ENCODE peak calls at places on chromosome 2, in five cellular contexts. A is K562, M is SK-N-SH, J is GM12878, V is HepG2. B is an unnamed sample.

GRCh38 chr2:25521665-25522387 is 151.6 kb downstream of the DTNB start:
- DNase-seq in A (peak; percentile 42), M (peak; percentile 66), J (peak; percentile 90), V (peak; percentile 72), B (no peak)

GRCh38 chr2:42372801-42373200 is 11.8 kb upstream of the COX7A2L start:
- DNase-seq in A (no peak), M (peak; percentile 50), J (no peak), V (no peak), B (no peak)

GRCh38 chr2:38097611-38098350 is 21.8 kb upstream of the CYP1B1 start:
- DNase-seq in A (no peak), M (no peak), J (no peak), V (no peak), B (no peak)

GRCh38 chr2:192741889-192742288 is 547.2 kb upstream of the TMEFF2 start:
- DNase-seq in A (no peak), M (peak; percentile 3), J (no peak), V (peak; percentile 29), B (no peak)

GRCh38 chr2:225740086-225740485 is 340.6 kb downstream of the NYAP2 start:
- DNase-seq in A (no peak), M (no peak), J (no peak), V (no peak), B (no peak)

GRCh38 chr2:12303181-12304030 is 413.3 kb upstream of the TRIB2 start:
- DNase-seq in A (no peak), M (no peak), J (no peak), V (no peak), B (no peak)

GRCh38 chr2:33441235-33441810 is 35.1 kb upstream of the RASGRP3 start:
- DNase-seq in A (peak; percentile 23), M (peak; percentile 56), J (no peak), V (peak; percentile 34), B (no peak)

GRCh38 chr2:230908094-230908594 is 16.9 kb downstream of the GPR55 start:
- DNase-seq in A (no peak), M (no peak), J (no peak), V (no peak), B (no peak)

GRCh38 chr2:53515435-53516332 is 251.9 kb upstream of the CHAC2 start:
- DNase-seq in A (no peak), M (no peak), J (no peak), V (no peak), B (no peak)

GRCh38 chr2:218992703-218993344 is 398 bp downstream of the CRYBA2 start:
- DNase-seq in A (no peak), M (peak; percentile 21), J (no peak), V (no peak), B (no peak)
- H3K27me3 ChIP-seq in A (peaks cover 36% of the 10 kb centered on the region), M (no peaks in the 10 kb centered on the region), J (peaks cover 27% of the 10 kb centered on the region), V (peaks cover 37% of the 10 kb centered on the region), B (peaks cover 83% of the 10 kb centered on the region)

DNA sequence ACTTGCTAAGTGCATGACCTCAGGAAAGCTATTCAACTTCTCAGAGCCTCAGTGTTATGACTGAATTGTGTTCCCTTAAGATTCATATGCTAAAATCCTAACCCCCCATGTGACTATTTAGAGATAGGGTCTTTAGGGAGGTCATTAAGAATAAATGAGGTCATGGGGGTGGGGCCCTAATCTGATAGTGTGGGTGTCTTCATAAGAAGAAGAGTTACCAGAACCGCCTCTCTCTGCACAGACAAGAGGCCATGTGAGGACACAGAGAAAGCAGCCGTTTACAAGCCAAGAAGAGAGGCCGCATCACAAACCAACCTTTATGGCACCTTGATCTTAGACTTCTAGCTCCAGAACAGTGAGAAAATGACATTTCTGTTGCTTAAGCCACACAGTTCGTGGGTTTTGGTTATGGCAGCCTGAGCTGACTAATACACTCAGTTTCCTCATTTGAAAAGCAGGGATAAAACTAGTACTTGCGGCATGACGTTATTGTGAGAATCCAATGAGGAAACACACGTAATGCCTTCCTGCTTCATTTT is 9.9 kb downstream of the SH2D6 start:
- DNase-seq in A (no peak), M (no peak), J (no peak), V (no peak), B (no peak)
- TF ChIP-seq REST in A (no peak), M (no peak), J (no peak), V (no peak), B (no peak)

DNA sequence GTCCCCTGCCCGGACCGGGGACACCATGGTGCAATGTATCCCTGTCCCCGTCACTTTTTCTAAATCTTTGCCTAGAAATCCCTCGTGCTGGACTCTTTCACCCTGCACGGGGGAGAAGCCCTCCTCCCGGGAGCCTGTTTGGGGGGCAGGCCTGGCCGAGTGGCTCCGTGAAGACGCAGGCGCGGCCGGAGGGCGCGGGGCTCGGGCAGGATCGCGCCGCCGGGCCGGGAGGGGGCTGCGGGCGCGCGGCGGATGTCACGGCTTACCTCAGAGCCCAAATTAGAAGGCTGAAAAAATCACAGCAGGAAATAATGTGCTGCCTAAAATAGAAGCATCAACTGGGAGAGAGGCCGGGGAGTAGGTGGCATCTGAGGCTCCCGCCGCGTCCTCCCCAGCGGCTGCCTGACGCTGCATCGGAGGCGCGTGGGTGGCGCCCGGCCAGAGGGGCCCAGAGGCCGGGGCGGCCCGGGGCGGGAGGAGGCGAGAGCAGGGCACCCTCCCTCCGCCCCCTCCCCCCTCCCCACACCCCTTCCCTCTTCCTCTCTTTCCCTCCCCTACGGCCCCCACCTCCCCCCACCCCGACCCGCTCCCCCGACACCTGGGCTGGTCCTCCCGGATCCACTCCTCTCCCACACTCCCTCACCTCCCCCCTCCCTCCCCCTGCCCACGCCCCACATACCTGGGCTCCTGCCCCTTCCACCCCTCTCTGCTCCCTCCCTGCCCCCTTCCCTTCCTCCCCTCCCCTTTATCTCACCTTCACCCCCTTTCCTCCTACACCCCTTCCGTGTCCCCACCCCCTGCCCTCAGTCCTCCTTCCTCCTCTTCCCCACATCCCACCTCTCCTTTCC is 51.9 kb downstream of the SLC4A1AP start:
- DNase-seq in A (peak; percentile 43), M (peak; percentile 93), J (no peak), V (no peak), B (no peak)
- TF ChIP-seq GABPA in A (no peak), M (no peak), J (no peak), V (no peak), B (no peak)

GRCh38 chr2:239765076-239765845 is 259.9 kb downstream of the NDUFA10 start:
- DNase-seq in A (no peak), M (no peak), J (no peak), V (no peak), B (no peak)
- H3K27me3 ChIP-seq in A (peaks cover 51% of the 10 kb centered on the region), M (no peaks in the 10 kb centered on the region), J (no peaks in the 10 kb centered on the region), V (peaks cover 24% of the 10 kb centered on the region), B (no peaks in the 10 kb centered on the region)